ENCODE peak calls at places on chromosome 6, in ten cellular contexts. K is foreskin keratinocyte; Z is T-cell; W is Right ventricle myocardium superior; P is lower lobe of right lung; E is CD4-positive, CD25-positive, alpha-beta regulatory T cell; V is gastroesophageal sphincter; M is activated CD8-positive, alpha-beta T cell treated with anti-CD3 and anti-CD28 coated beads, Interleukin-2, amount 10 ng/mL, durations not matched to agents 7 days and 5 days; Y is activated naive CD8-positive, alpha-beta T cell treated with anti-CD3 and anti-CD28 coated beads, Interleukin-2, amount 50 U/mL, for 24 hours; D is PC-3. A is an unnamed sample.

GRCh38 chr6:156309017-156309416 is 468.2 kb upstream of the ARID1B start:
- ATAC-seq in K (no peak), Z (no peak), W (no peak), P (no peak), E (no peak), V (no peak), M (no peak), Y (peak; percentile 54), D (no peak), A (no peak)

GRCh38 chr6:28134015-28134414 is 7.7 kb upstream of the ZKSCAN8 start:
- ATAC-seq in K (peak; percentile 16), Z (peak; percentile 20), W (no peak), P (no peak), E (no peak), V (no peak), M (no peak), Y (no peak), D (peak; percentile 45), A (no peak)

GRCh38 chr6:25447570-25447929 is 168.4 kb downstream of the CARMIL1 start:
- ATAC-seq in K (peak; percentile 7), Z (no peak), W (peak; percentile 57), P (peak; percentile 55), E (no peak), V (no peak), M (peak; percentile 44), Y (peak; percentile 40), D (peak; percentile 5), A (no peak)

GRCh38 chr6:45532626-45533258 is 155.0 kb upstream of the SUPT3H start:
- ATAC-seq in K (no peak), Z (no peak), W (peak; percentile 82), P (peak; percentile 72), E (no peak), V (no peak), M (no peak), Y (no peak), D (no peak), A (no peak)

GRCh38 chr6:40328376-40328987 is 258.7 kb downstream of the LRFN2 start:
- ATAC-seq in K (peak; percentile 88), Z (peak; percentile 59), W (peak; percentile 71), P (peak; percentile 84), E (no peak), V (no peak), M (peak; percentile 69), Y (no peak), D (no peak), A (peak; percentile 91)

GRCh38 chr6:112016335-112016734 is 37.6 kb upstream of the CCN6 start:
- ATAC-seq in K (peak; percentile 97), Z (peak; percentile 64), W (peak; percentile 36), P (peak; percentile 33), E (no peak), V (peak; percentile 45), M (no peak), Y (peak; percentile 83), D (peak; percentile 76), A (peak; percentile 81)

GRCh38 chr6:4403828-4404227 is 268.5 kb upstream of the ECI2 start:
- ATAC-seq in K (no peak), Z (no peak), W (peak; percentile 68), P (peak; percentile 41), E (no peak), V (peak; percentile 50), M (no peak), Y (no peak), D (no peak), A (no peak)

GRCh38 chr6:142355481-142356174 is 53.8 kb downstream of the ADGRG6 start:
- ATAC-seq in K (peak; percentile 75), Z (peak; percentile 94), W (no peak), P (no peak), E (no peak), V (no peak), M (peak; percentile 71), Y (peak; percentile 76), D (no peak), A (no peak)

GRCh38 chr6:13419826-13420225 is 67.6 kb downstream of the GFOD1 start:
- ATAC-seq in K (no peak), Z (no peak), W (no peak), P (no peak), E (no peak), V (no peak), M (peak; percentile 33), Y (no peak), D (no peak), A (no peak)

GRCh38 chr6:31927868-31928671 is 553 bp downstream of the C2 start:
- ATAC-seq in K (no peak), Z (no peak), W (no peak), P (peak; percentile 25), E (no peak), V (no peak), M (no peak), Y (no peak), D (no peak), A (peak; percentile 31)

GRCh38 chr6:132207991-132208390 is 193.3 kb downstream of the MOXD1 start:
- ATAC-seq in K (no peak), Z (no peak), W (no peak), P (no peak), E (no peak), V (no peak), M (no peak), Y (no peak), D (no peak), A (peak; percentile 49)

GRCh38 chr6:165662671-165663282 is at the start of gene PDE10A:
- ATAC-seq in K (peak; percentile 16), Z (no peak), W (peak; percentile 76), P (peak; percentile 48), E (no peak), V (peak; percentile 75), M (no peak), Y (no peak), D (peak; percentile 49), A (peak; percentile 31)